ENCODE peak calls at places on chromosomes 5 and 9, in six cellular contexts. R is A549, V is HepG2, C is GM12878, A is HCT116, M is heart left ventricle. J is an unnamed sample.

GRCh38 chr5:156942064-156942463 is 21.0 kb downstream of the TIMD4 start:
- ATAC-seq in C (peak; percentile 95), M (no peak), R (no peak), A (no peak), V (no peak), J (no peak)

GRCh38 chr5:168413062-168413461 is 73.2 kb upstream of the RARS1 start:
- ATAC-seq in M (no peak), R (no peak), A (no peak), V (no peak), C (no peak), J (no peak)

GRCh38 chr5:178326054-178326715 is 93.6 kb upstream of the PHYKPL start:
- ATAC-seq in R (no peak), V (no peak), A (no peak), M (peak; percentile 11), C (no peak), J (peak; percentile 86)

GRCh38 chr5:53560028-53560427 is 411 bp upstream of the NDUFS4 start:
- ATAC-seq in M (no peak), C (peak; percentile 41), A (peak; percentile 28), R (peak; percentile 67), V (peak; percentile 57), J (no peak)

GRCh38 chr9:125495137-125496119 is 211.6 kb downstream of the MAPKAP1 start:
- ATAC-seq in A (peak; percentile 84), C (peak; percentile 92), V (no peak), M (no peak), R (peak; percentile 23), J (no peak)

GRCh38 chr5:57504357-57504756 is 21.7 kb upstream of the ACTBL2 start:
- ATAC-seq in M (no peak), A (no peak), V (no peak), R (no peak), C (no peak), J (no peak)

GRCh38 chr5:14439087-14439841 is 142.3 kb upstream of the OTULINL start:
- ATAC-seq in V (no peak), R (no peak), A (no peak), M (no peak), C (no peak), J (no peak)

GRCh38 chr9:132770775-132771310 is 100.6 kb downstream of the GTF3C4 start:
- ATAC-seq in C (no peak), V (no peak), A (no peak), R (no peak), M (no peak), J (no peak)

GRCh38 chr9:116860509-116861120 is 173.5 kb downstream of the TRIM32 start:
- ATAC-seq in R (peak; percentile 97), A (peak; percentile 95), M (peak; percentile 74), C (peak; percentile 78), V (peak; percentile 96), J (no peak)

GRCh38 chr5:4189317-4189716 is 593.7 kb downstream of the IRX1 start:
- ATAC-seq in M (no peak), A (no peak), V (peak; percentile 54), C (no peak), R (no peak), J (peak; percentile 55)

GRCh38 chr5:137866541-137867388 is 895 bp upstream of the MYOT start:
- ATAC-seq in V (no peak), C (no peak), R (no peak), A (no peak), M (no peak), J (no peak)

GRCh38 chr5:137872476-137872875 is 4.8 kb downstream of the MYOT start:
- ATAC-seq in M (no peak), V (no peak), C (no peak), A (no peak), R (no peak), J (no peak)

GRCh38 chr5:137871571-137871970 is 3.9 kb downstream of the MYOT start:
- ATAC-seq in V (no peak), M (no peak), C (no peak), R (no peak), A (no peak), J (no peak)

GRCh38 chr5:137870647-137871339 is 3.1 kb downstream of the MYOT start:
- ATAC-seq in M (peak; percentile 42), V (no peak), C (no peak), R (no peak), A (no peak), J (no peak)

GRCh38 chr5:137867664-137868063 is at the start of gene MYOT:
- ATAC-seq in V (no peak), M (peak; percentile 57), A (peak; percentile 49), C (no peak), R (no peak), J (no peak)
- TF ChIP-seq POLR2A in V (no peak), M (no peak), A (no peak), C (no peak), R (no peak), J (no peak)

GRCh38 chr5:65734921-65735320 is 12.9 kb downstream of the NLN start:
- ATAC-seq in V (no peak), R (no peak), A (no peak), C (peak; percentile 74), M (no peak), J (no peak)
- H3K27ac ChIP-seq in V (no peak overlapping the region), R (no peak overlapping the region), A (no peak overlapping the region), C (no peak overlapping the region), M (no peak overlapping the region), J (no peak overlapping the region)

DNA sequence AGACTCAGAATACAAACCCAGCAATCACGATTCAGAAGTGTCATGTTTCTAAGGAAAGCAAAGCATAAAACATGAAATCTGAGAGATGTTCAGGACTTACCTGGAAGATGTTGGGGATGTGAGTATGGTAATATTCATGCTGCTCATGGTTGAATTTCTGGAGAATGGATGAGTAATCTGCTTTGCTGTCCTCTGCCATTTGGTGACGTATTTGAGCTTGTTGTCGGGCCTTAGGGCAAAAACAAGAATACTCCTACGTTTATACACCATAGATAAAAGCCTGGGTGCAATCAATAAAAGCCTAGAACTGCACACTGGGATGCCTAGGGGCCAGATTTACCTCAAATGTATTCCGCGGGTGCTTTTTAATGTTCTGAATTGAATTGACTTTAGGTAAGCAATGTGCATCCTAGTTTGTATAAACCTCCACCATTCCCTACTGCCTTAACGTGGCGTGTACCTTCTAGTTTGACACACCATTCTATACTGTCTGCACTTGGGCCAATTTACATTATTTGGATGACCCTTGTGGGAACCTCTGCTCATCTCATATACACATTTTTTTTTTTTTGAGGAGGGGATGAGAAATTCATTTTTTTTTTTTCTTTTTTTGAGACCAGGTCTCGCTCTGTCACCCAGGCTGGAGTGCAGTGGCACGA is 94.3 kb downstream of the USP20 start:
- ATAC-seq in R (no peak), A (no peak), M (no peak), C (no peak), V (no peak), J (no peak)
- TF ChIP-seq POLR2A in R (no peak), A (no peak), M (no peak), C (peak; percentile 40), V (no peak), J (no peak)

GRCh38 chr9:120869726-120870125 is 7.3 kb downstream of the PHF19 start:
- ATAC-seq in R (no peak), V (no peak), M (no peak), C (no peak), A (no peak), J (no peak)

GRCh38 chr9:120868339-120868675 is 8.7 kb downstream of the PHF19 start:
- ATAC-seq in C (peak; percentile 11), M (no peak), V (no peak), R (no peak), A (no peak), J (peak; percentile 59)

GRCh38 chr9:120869360-120869687 is 7.7 kb downstream of the PHF19 start:
- ATAC-seq in M (no peak), R (no peak), C (no peak), A (no peak), V (no peak), J (no peak)

GRCh38 chr9:120868676-120869359 is 8.2 kb downstream of the PHF19 start:
- ATAC-seq in M (peak; percentile 97), V (peak; percentile 55), C (peak; percentile 96), R (peak; percentile 97), A (peak; percentile 95), J (peak; percentile 95)

GRCh38 chr9:120870206-120870605 is 6.8 kb downstream of the PHF19 start:
- ATAC-seq in R (no peak), A (no peak), M (no peak), C (no peak), V (no peak), J (no peak)
- H3K27ac ChIP-seq in R (peak overlapping the region; percentile 89), A (peak overlapping the region; percentile 54), M (no peak overlapping the region), C (no peak overlapping the region), V (no peak overlapping the region), J (peak overlapping the region; percentile 94)